ENCODE peak calls at places on chromosomes 3 and 15, in seven cellular contexts. O is GM12878, R is T47D, W is K562, V is HCT116, H is HepG2, D is SK-N-SH. Q is an unnamed sample.

GRCh38 chr3:140164922-140165590 is 230.1 kb downstream of the CLSTN2 start:
- DNase-seq in O (no peak), R (no peak), W (no peak), V (no peak), H (no peak), D (no peak), Q (peak)

GRCh38 chr3:49469037-49469875 is 811 bp upstream of the DAG1 start:
- DNase-seq in O (no peak), R (peak), W (peak), V (no peak), H (peak), D (peak), Q (peak)

GRCh38 chr15:63930034-63930433 is 96.3 kb upstream of the HERC1 start:
- DNase-seq in O (no peak), R (no peak), W (no peak), V (no peak), H (no peak), D (no peak), Q (no peak)

GRCh38 chr3:134065836-134066538 is 36.3 kb upstream of the SLCO2A1 start:
- DNase-seq in O (no peak), R (no peak), W (no peak), V (no peak), H (no peak), D (no peak), Q (peak)

GRCh38 chr3:10933958-10934481 is 58.5 kb upstream of the SLC6A1 start:
- DNase-seq in O (no peak), R (no peak), W (no peak), V (no peak), H (no peak), D (no peak), Q (no peak)

GRCh38 chr15:81103857-81104256 is 30.2 kb upstream of the CFAP161 start:
- DNase-seq in O (no peak), R (no peak), W (no peak), V (no peak), H (no peak), D (no peak), Q (no peak)

GRCh38 chr3:183298708-183299153 is 45.7 kb downstream of the B3GNT5 start:
- DNase-seq in O (no peak), R (no peak), W (peak), V (no peak), H (no peak), D (no peak), Q (no peak)

GRCh38 chr3:72903004-72903403 is 15.2 kb downstream of the GXYLT2 start:
- DNase-seq in O (no peak), R (no peak), W (no peak), V (no peak), H (peak), D (no peak), Q (no peak)

GRCh38 chr3:127452321-127452821 is 138.2 kb downstream of the TPRA1 start:
- DNase-seq in O (no peak), R (no peak), W (no peak), V (no peak), H (no peak), D (no peak), Q (no peak)

GRCh38 chr3:79326642-79327041 is 441.2 kb downstream of the ROBO1 start:
- DNase-seq in O (no peak), R (no peak), W (no peak), V (no peak), H (no peak), D (no peak), Q (no peak)

GRCh38 chr3:160698806-160699205 is 21.8 kb downstream of the ARL14 start:
- DNase-seq in O (no peak), R (no peak), W (no peak), V (no peak), H (no peak), D (no peak), Q (no peak)

GRCh38 chr3:165805834-165806561 is 31.2 kb downstream of the BCHE start:
- DNase-seq in O (no peak), R (peak), W (no peak), V (no peak), H (no peak), D (no peak), Q (no peak)

GRCh38 chr15:67049351-67050044 is 15.9 kb upstream of the SMAD3 start:
- DNase-seq in O (no peak), R (no peak), W (no peak), V (no peak), H (peak), D (no peak), Q (no peak)
- TF ChIP-seq JUND in O (no peak), R (no peak), W (no peak), V (no peak), H (no peak), D (peak), Q (no peak)

DNA sequence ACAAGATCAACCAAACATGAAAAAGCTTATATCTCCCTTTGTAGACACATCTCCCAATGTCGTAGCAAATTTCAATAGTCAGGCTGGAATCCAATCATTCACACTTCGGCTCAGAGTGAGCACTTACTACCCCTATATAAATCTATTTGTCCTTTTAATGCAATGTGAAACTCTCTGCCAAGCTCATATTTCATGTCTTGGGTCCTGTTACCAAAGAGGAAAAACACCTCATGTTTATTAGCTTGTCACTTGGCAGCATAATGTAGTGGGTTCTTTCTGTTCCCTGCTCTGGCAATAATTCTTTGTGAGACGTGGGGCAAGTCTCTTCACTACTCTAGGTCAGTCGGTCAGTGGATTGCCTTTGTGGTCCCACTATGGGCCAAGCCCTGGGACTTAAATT is 107.1 kb downstream of the SRGAP3 start:
- DNase-seq in O (no peak), R (peak), W (no peak), V (no peak), H (no peak), D (no peak), Q (no peak)
- TF ChIP-seq JUND in O (no peak), R (no peak), W (no peak), V (no peak), H (no peak), D (no peak), Q (no peak)

GRCh38 chr15:62739082-62739481 is 303.5 kb upstream of the TPM1 start:
- DNase-seq in O (no peak), R (no peak), W (no peak), V (peak), H (no peak), D (no peak), Q (no peak)

GRCh38 chr15:62740141-62741004 is 302.2 kb upstream of the TPM1 start:
- DNase-seq in O (no peak), R (no peak), W (no peak), V (no peak), H (no peak), D (peak), Q (no peak)

GRCh38 chr15:62739507-62739906 is 303.0 kb upstream of the TPM1 start:
- DNase-seq in O (no peak), R (peak), W (no peak), V (no peak), H (no peak), D (peak), Q (no peak)

GRCh38 chr15:62736756-62737155 is 305.8 kb upstream of the TPM1 start:
- DNase-seq in O (no peak), R (no peak), W (no peak), V (no peak), H (no peak), D (peak), Q (no peak)

GRCh38 chr15:62737551-62737950 is 305.0 kb upstream of the TPM1 start:
- DNase-seq in O (no peak), R (no peak), W (no peak), V (no peak), H (no peak), D (no peak), Q (no peak)
- TF ChIP-seq JUND in O (no peak), R (no peak), W (no peak), V (no peak), H (no peak), D (no peak), Q (no peak)

DNA sequence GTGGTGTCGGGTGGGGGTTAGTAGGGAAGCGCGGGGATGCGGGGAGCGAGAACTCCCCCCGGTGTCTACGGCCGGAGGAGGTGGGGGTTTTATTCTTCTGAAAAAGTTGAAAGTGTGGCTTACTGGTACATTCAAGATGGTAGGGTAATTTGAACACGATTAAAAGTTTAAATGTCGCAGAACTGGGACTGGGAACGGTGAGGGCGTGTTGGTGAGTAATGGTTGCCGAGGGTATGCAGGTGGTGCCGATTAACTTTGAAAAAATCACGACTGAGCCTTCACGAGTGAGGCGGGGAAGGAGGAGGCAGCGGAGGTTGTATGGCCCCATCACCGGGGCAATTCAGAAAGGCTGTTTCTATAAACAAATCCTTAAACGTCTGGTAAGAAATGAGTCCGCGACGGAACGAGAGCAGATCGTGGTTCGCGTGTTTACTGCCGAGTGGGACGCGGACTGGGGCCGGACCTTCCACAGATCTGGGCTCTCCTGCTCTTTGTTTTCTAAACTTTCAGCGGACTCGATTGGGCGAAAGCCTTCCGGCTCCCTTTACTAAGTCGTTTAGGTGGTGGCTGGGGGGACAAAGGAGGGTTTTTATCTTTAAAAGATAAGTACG is 2.6 kb downstream of the IGF1R start:
- DNase-seq in O (no peak), R (peak), W (no peak), V (no peak), H (no peak), D (no peak), Q (no peak)
- TF ChIP-seq JUND in O (no peak), R (no peak), W (no peak), V (no peak), H (no peak), D (no peak), Q (no peak)

DNA sequence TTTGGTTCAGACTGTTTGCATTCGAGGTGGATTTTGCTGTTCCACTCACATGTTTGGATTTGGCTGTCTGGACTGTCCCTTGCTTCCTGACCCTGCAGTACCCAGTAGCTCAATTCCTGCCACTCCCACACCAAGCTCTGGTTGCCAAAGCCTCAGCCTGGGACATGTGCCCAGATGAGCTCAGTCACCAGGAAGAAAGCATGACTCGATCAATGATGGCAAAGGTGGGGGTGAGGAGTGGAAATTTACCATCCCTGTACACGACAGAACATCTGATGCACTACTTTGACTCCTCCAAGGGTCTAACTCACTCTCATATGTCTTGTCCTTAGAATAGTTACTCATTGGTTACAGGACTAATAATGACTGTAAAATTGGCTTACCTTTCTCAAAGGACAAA is 45.2 kb downstream of the ZNF385D start:
- DNase-seq in O (no peak), R (no peak), W (no peak), V (no peak), H (no peak), D (no peak), Q (no peak)
- TF ChIP-seq JUND in O (no peak), R (no peak), W (no peak), V (no peak), H (no peak), D (peak), Q (no peak)